ENCODE peak calls at places on chromosomes 16 and 17, in nine cellular contexts. One of them, this sample, is unnamed.

GRCh38 chr16:47058295-47059086 is 85.0 kb upstream of the DNAJA2 start:
- DNase-seq in pancreas: no peak
- DNase-seq in uterus: no peak
- DNase-seq in brain microvascular endothelial cell: peak; percentile 12
- DNase-seq in heart left ventricle: no peak
- DNase-seq in PC-3: no peak
- DNase-seq in body of pancreas: no peak
- DNase-seq in breast epithelium: no peak
- DNase-seq in PC-9: no peak
- DNase-seq in this sample: no peak

GRCh38 chr17:73786286-73786743 is 142.1 kb upstream of the SDK2 start:
- DNase-seq in pancreas: no peak
- DNase-seq in body of pancreas: no peak
- DNase-seq in PC-3: peak; percentile 53
- DNase-seq in heart left ventricle: no peak
- DNase-seq in brain microvascular endothelial cell: no peak
- DNase-seq in uterus: no peak
- DNase-seq in breast epithelium: no peak
- DNase-seq in PC-9: no peak
- DNase-seq in this sample: no peak

GRCh38 chr17:3532106-3532858 is 25.3 kb downstream of the TRPV3 start:
- DNase-seq in uterus: no peak
- DNase-seq in breast epithelium: no peak
- DNase-seq in heart left ventricle: no peak
- DNase-seq in pancreas: no peak
- DNase-seq in PC-9: no peak
- DNase-seq in PC-3: no peak
- DNase-seq in body of pancreas: no peak
- DNase-seq in brain microvascular endothelial cell: no peak
- DNase-seq in this sample: no peak

GRCh38 chr16:69563605-69564580 is 1.9 kb upstream of the NFAT5 start:
- DNase-seq in PC-3: peak; percentile 15
- DNase-seq in pancreas: no peak
- DNase-seq in brain microvascular endothelial cell: peak; percentile 10
- DNase-seq in body of pancreas: no peak
- DNase-seq in breast epithelium: no peak
- DNase-seq in uterus: no peak
- DNase-seq in PC-9: peak; percentile 14
- DNase-seq in heart left ventricle: no peak
- DNase-seq in this sample: peak; percentile 11

GRCh38 chr17:74742153-74742515 is 5.1 kb downstream of the RAB37 start:
- DNase-seq in PC-3: peak; percentile 52
- DNase-seq in heart left ventricle: no peak
- DNase-seq in brain microvascular endothelial cell: no peak
- DNase-seq in uterus: no peak
- DNase-seq in pancreas: no peak
- DNase-seq in breast epithelium: no peak
- DNase-seq in PC-9: peak; percentile 70
- DNase-seq in body of pancreas: no peak
- DNase-seq in this sample: peak; percentile 44

GRCh38 chr17:4840893-4841242 is 7.7 kb downstream of the MINK1 start:
- DNase-seq in pancreas: no peak
- DNase-seq in uterus: no peak
- DNase-seq in breast epithelium: no peak
- DNase-seq in PC-9: no peak
- DNase-seq in heart left ventricle: no peak
- DNase-seq in PC-3: peak; percentile 34
- DNase-seq in body of pancreas: no peak
- DNase-seq in brain microvascular endothelial cell: no peak
- DNase-seq in this sample: no peak

GRCh38 chr16:88543230-88543813 is 26.9 kb upstream of the ZC3H18 start:
- DNase-seq in body of pancreas: no peak
- DNase-seq in heart left ventricle: no peak
- DNase-seq in pancreas: no peak
- DNase-seq in brain microvascular endothelial cell: no peak
- DNase-seq in PC-9: no peak
- DNase-seq in uterus: no peak
- DNase-seq in breast epithelium: no peak
- DNase-seq in PC-3: no peak
- DNase-seq in this sample: no peak

GRCh38 chr16:49857423-49858181 is 1.7 kb upstream of the ZNF423 start:
- DNase-seq in pancreas: peak; percentile 81
- DNase-seq in body of pancreas: peak; percentile 85
- DNase-seq in uterus: peak; percentile 59
- DNase-seq in brain microvascular endothelial cell: peak; percentile 46
- DNase-seq in heart left ventricle: peak; percentile 55
- DNase-seq in PC-3: peak; percentile 32
- DNase-seq in breast epithelium: no peak
- DNase-seq in PC-9: peak; percentile 12
- DNase-seq in this sample: peak; percentile 48

GRCh38 chr16:67805718-67806427 is 487 bp downstream of the RANBP10 start:
- DNase-seq in PC-9: no peak
- DNase-seq in uterus: no peak
- DNase-seq in heart left ventricle: no peak
- DNase-seq in breast epithelium: no peak
- DNase-seq in PC-3: no peak
- DNase-seq in pancreas: peak; percentile 44
- DNase-seq in brain microvascular endothelial cell: no peak
- DNase-seq in body of pancreas: peak; percentile 36
- DNase-seq in this sample: no peak

GRCh38 chr17:46818929-46819859 is 702 bp upstream of the WNT3 start:
- DNase-seq in PC-9: peak; percentile 29
- DNase-seq in heart left ventricle: no peak
- DNase-seq in body of pancreas: no peak
- DNase-seq in pancreas: no peak
- DNase-seq in PC-3: no peak
- DNase-seq in brain microvascular endothelial cell: no peak
- DNase-seq in breast epithelium: no peak
- DNase-seq in uterus: no peak
- DNase-seq in this sample: no peak

GRCh38 chr17:46818319-46818928 is at the start of gene WNT3:
- DNase-seq in body of pancreas: no peak
- DNase-seq in uterus: no peak
- DNase-seq in brain microvascular endothelial cell: no peak
- DNase-seq in PC-9: no peak
- DNase-seq in PC-3: no peak
- DNase-seq in pancreas: no peak
- DNase-seq in heart left ventricle: no peak
- DNase-seq in breast epithelium: no peak
- DNase-seq in this sample: peak; percentile 42

GRCh38 chr17:46815474-46816353 is 2.8 kb downstream of the WNT3 start:
- DNase-seq in PC-9: no peak
- DNase-seq in heart left ventricle: no peak
- DNase-seq in brain microvascular endothelial cell: no peak
- DNase-seq in body of pancreas: no peak
- DNase-seq in uterus: no peak
- DNase-seq in pancreas: no peak
- DNase-seq in breast epithelium: no peak
- DNase-seq in PC-3: no peak
- DNase-seq in this sample: no peak

GRCh38 chr17:46817901-46818209 is 637 bp downstream of the WNT3 start:
- DNase-seq in brain microvascular endothelial cell: no peak
- DNase-seq in uterus: no peak
- DNase-seq in PC-9: no peak
- DNase-seq in breast epithelium: no peak
- DNase-seq in pancreas: no peak
- DNase-seq in heart left ventricle: no peak
- DNase-seq in PC-3: no peak
- DNase-seq in body of pancreas: no peak
- DNase-seq in this sample: no peak

DNA sequence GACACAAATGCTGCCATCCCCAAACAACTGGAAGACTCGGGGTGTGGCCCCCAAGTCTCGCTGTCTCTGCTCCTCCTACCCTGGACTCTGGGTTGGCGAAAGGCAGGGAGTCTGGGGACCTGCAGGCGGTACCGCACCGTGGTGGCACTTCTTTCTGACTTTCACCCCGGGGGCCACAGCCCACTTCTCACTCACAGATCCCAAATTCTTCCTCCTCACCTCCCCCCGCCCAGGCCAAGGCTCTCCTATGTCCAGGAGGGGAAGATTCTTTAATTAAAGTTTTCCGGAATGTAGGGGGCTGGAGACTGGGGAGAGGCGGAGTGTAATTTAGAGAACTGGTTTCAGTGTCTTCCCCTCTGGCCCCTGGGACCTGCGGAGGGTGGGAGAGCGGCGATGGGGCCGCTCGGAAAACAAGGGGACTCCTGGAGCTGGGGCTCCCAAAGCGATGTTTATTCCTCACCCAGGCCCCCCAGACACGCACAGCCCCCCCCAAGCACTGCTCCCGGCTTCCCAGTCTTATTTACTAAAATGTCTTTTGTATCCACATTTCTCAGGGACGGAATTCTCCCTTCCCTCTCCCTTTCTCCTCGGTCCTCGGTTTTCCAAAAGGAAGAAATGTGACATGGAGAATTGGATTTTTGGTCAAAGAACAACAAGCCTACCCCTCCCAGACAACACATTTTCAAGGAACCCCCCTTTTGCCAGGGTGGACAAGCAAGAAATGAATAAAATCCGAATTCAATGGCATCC is 1.2 kb downstream of the WNT3 start:
- DNase-seq in body of pancreas: no peak
- DNase-seq in uterus: no peak
- DNase-seq in PC-9: no peak
- DNase-seq in breast epithelium: no peak
- DNase-seq in heart left ventricle: no peak
- DNase-seq in PC-3: no peak
- DNase-seq in pancreas: no peak
- DNase-seq in brain microvascular endothelial cell: no peak
- DNase-seq in this sample: no peak
- H3K27me3 ChIP-seq in body of pancreas: no peaks in the 10 kb centered on the region
- H3K27me3 ChIP-seq in uterus: peaks cover 48% of the 10 kb centered on the region
- H3K27me3 ChIP-seq in PC-9: peaks cover 14% of the 10 kb centered on the region
- H3K27me3 ChIP-seq in breast epithelium: peaks cover 67% of the 10 kb centered on the region
- H3K27me3 ChIP-seq in heart left ventricle: peaks cover 99% of the 10 kb centered on the region
- H3K27me3 ChIP-seq in PC-3: peaks cover 10% of the 10 kb centered on the region
- H3K27me3 ChIP-seq in pancreas: peaks cover 15% of the 10 kb centered on the region
- H3K27me3 ChIP-seq in brain microvascular endothelial cell: peaks cover 72% of the 10 kb centered on the region
- H3K27me3 ChIP-seq in this sample: peaks cover 98% of the 10 kb centered on the region

GRCh38 chr17:60146206-60146605 is 3.6 kb upstream of the CA4 start:
- DNase-seq in brain microvascular endothelial cell: no peak
- DNase-seq in uterus: no peak
- DNase-seq in breast epithelium: no peak
- DNase-seq in body of pancreas: no peak
- DNase-seq in PC-9: no peak
- DNase-seq in pancreas: no peak
- DNase-seq in heart left ventricle: no peak
- DNase-seq in PC-3: no peak
- DNase-seq in this sample: no peak
- H3K27me3 ChIP-seq in brain microvascular endothelial cell: peaks cover 32% of the 10 kb centered on the region
- H3K27me3 ChIP-seq in uterus: peaks cover 40% of the 10 kb centered on the region
- H3K27me3 ChIP-seq in breast epithelium: peaks cover 59% of the 10 kb centered on the region
- H3K27me3 ChIP-seq in body of pancreas: no peaks in the 10 kb centered on the region
- H3K27me3 ChIP-seq in PC-9: no peaks in the 10 kb centered on the region
- H3K27me3 ChIP-seq in pancreas: peaks cover 6% of the 10 kb centered on the region
- H3K27me3 ChIP-seq in heart left ventricle: peaks cover 64% of the 10 kb centered on the region
- H3K27me3 ChIP-seq in PC-3: peaks cover 27% of the 10 kb centered on the region
- H3K27me3 ChIP-seq in this sample: peaks cover 81% of the 10 kb centered on the region

GRCh38 chr17:79370594-79370993 is 240.3 kb downstream of the RBFOX3 start:
- DNase-seq in brain microvascular endothelial cell: no peak
- DNase-seq in body of pancreas: no peak
- DNase-seq in PC-3: no peak
- DNase-seq in uterus: no peak
- DNase-seq in heart left ventricle: no peak
- DNase-seq in breast epithelium: no peak
- DNase-seq in PC-9: no peak
- DNase-seq in pancreas: no peak
- DNase-seq in this sample: no peak
- H3K27me3 ChIP-seq in brain microvascular endothelial cell: no peaks in the 10 kb centered on the region
- H3K27me3 ChIP-seq in body of pancreas: no peaks in the 10 kb centered on the region
- H3K27me3 ChIP-seq in PC-3: peaks cover 89% of the 10 kb centered on the region
- H3K27me3 ChIP-seq in uterus: no peaks in the 10 kb centered on the region
- H3K27me3 ChIP-seq in heart left ventricle: peaks cover 52% of the 10 kb centered on the region
- H3K27me3 ChIP-seq in breast epithelium: peaks cover 90% of the 10 kb centered on the region
- H3K27me3 ChIP-seq in PC-9: peaks cover 73% of the 10 kb centered on the region
- H3K27me3 ChIP-seq in pancreas: no peaks in the 10 kb centered on the region
- H3K27me3 ChIP-seq in this sample: no peaks in the 10 kb centered on the region

GRCh38 chr16:86580798-86581185 is 2.4 kb downstream of the FOXL1 start:
- DNase-seq in breast epithelium: no peak
- DNase-seq in pancreas: no peak
- DNase-seq in body of pancreas: no peak
- DNase-seq in brain microvascular endothelial cell: no peak
- DNase-seq in uterus: no peak
- DNase-seq in PC-3: no peak
- DNase-seq in heart left ventricle: no peak
- DNase-seq in PC-9: no peak
- DNase-seq in this sample: no peak
- H3K27me3 ChIP-seq in breast epithelium: peaks cover 57% of the 10 kb centered on the region
- H3K27me3 ChIP-seq in pancreas: peaks cover 41% of the 10 kb centered on the region
- H3K27me3 ChIP-seq in body of pancreas: no peaks in the 10 kb centered on the region
- H3K27me3 ChIP-seq in brain microvascular endothelial cell: no peaks in the 10 kb centered on the region
- H3K27me3 ChIP-seq in uterus: peaks cover 29% of the 10 kb centered on the region
- H3K27me3 ChIP-seq in PC-3: no peaks in the 10 kb centered on the region
- H3K27me3 ChIP-seq in heart left ventricle: peaks cover 64% of the 10 kb centered on the region
- H3K27me3 ChIP-seq in PC-9: peaks cover 76% of the 10 kb centered on the region
- H3K27me3 ChIP-seq in this sample: peaks cover 50% of the 10 kb centered on the region

GRCh38 chr17:49990921-49991320 is 4.1 kb downstream of the DLX3 start:
- DNase-seq in body of pancreas: no peak
- DNase-seq in brain microvascular endothelial cell: no peak
- DNase-seq in uterus: no peak
- DNase-seq in PC-9: no peak
- DNase-seq in pancreas: no peak
- DNase-seq in heart left ventricle: no peak
- DNase-seq in breast epithelium: no peak
- DNase-seq in PC-3: no peak
- DNase-seq in this sample: no peak
- H3K27me3 ChIP-seq in body of pancreas: no peaks in the 10 kb centered on the region
- H3K27me3 ChIP-seq in brain microvascular endothelial cell: peaks cover 86% of the 10 kb centered on the region
- H3K27me3 ChIP-seq in uterus: peaks cover 40% of the 10 kb centered on the region
- H3K27me3 ChIP-seq in PC-9: peaks cover 7% of the 10 kb centered on the region
- H3K27me3 ChIP-seq in pancreas: no peaks in the 10 kb centered on the region
- H3K27me3 ChIP-seq in heart left ventricle: peaks cover 92% of the 10 kb centered on the region
- H3K27me3 ChIP-seq in breast epithelium: peaks cover 20% of the 10 kb centered on the region
- H3K27me3 ChIP-seq in PC-3: peaks cover 12% of the 10 kb centered on the region
- H3K27me3 ChIP-seq in this sample: peaks cover 87% of the 10 kb centered on the region